ENCODE peak calls at places on chromosomes 5 and 9, in ten cellular contexts. F is small intestine; C is SJSA1; B is adrenal gland; N is ovary; S is Caco-2; L is CD8-positive, alpha-beta T cell; K is hepatocyte; Y is osteoblast; G is aorta. Z is an unnamed sample.

GRCh38 chr5:141476132-141476909 is 555 bp downstream of the PCDHGC3 start:
- DNase-seq in F (peak; percentile 49), C (peak; percentile 66), B (peak; percentile 68), N (peak; percentile 71), S (no peak), L (no peak), K (peak; percentile 62), Y (peak; percentile 92), G (peak; percentile 88), Z (no peak)

GRCh38 chr5:73418244-73418691 is 30.3 kb downstream of the FOXD1 start:
- DNase-seq in F (no peak), C (peak; percentile 87), B (peak; percentile 24), N (no peak), S (no peak), L (no peak), K (no peak), Y (no peak), G (peak; percentile 86), Z (no peak)

GRCh38 chr5:12272389-12272788 is 368.1 kb upstream of the CTNND2 start:
- DNase-seq in F (no peak), C (no peak), B (no peak), N (no peak), S (peak; percentile 36), L (no peak), K (peak; percentile 8), Y (no peak), G (no peak), Z (peak; percentile 17)

GRCh38 chr9:89026878-89027277 is 35.6 kb downstream of the S1PR3 start:
- DNase-seq in F (no peak), C (no peak), B (no peak), N (no peak), S (no peak), L (no peak), K (no peak), Y (no peak), G (no peak), Z (no peak)

GRCh38 chr5:109413463-109413862 is 3.7 kb upstream of the PJA2 start:
- DNase-seq in F (no peak), C (no peak), B (no peak), N (no peak), S (no peak), L (no peak), K (peak; percentile 16), Y (no peak), G (no peak), Z (no peak)

GRCh38 chr5:137888875-137889759 is at the start of gene PKD2L2:
- DNase-seq in F (peak; percentile 78), C (no peak), B (peak; percentile 89), N (peak; percentile 83), S (no peak), L (peak; percentile 74), K (peak; percentile 77), Y (peak; percentile 91), G (peak; percentile 92), Z (peak; percentile 76)

GRCh38 chr9:130707225-130707976 is 13.8 kb downstream of the EXOSC2 start:
- DNase-seq in F (peak; percentile 72), C (peak; percentile 57), B (peak; percentile 70), N (peak; percentile 78), S (peak; percentile 69), L (peak; percentile 64), K (peak; percentile 84), Y (peak; percentile 76), G (peak; percentile 83), Z (peak; percentile 39)

GRCh38 chr5:14168139-14168792 is 25.1 kb downstream of the TRIO start:
- DNase-seq in F (no peak), C (no peak), B (no peak), N (no peak), S (no peak), L (no peak), K (no peak), Y (no peak), G (no peak), Z (no peak)

GRCh38 chr5:54854883-54855581 is 130.4 kb downstream of the ESM1 start:
- DNase-seq in F (no peak), C (no peak), B (no peak), N (no peak), S (no peak), L (no peak), K (no peak), Y (no peak), G (no peak), Z (no peak)

GRCh38 chr5:67880358-67880810 is 335.2 kb upstream of the PIK3R1 start:
- DNase-seq in F (peak; percentile 90), C (no peak), B (no peak), N (no peak), S (peak; percentile 84), L (no peak), K (peak; percentile 63), Y (no peak), G (peak; percentile 55), Z (no peak)

GRCh38 chr5:150789943-150790611 is 11.5 kb downstream of the SMIM3 start:
- DNase-seq in F (peak; percentile 50), C (peak; percentile 90), B (peak; percentile 87), N (peak; percentile 60), S (no peak), L (peak; percentile 35), K (peak; percentile 81), Y (peak; percentile 85), G (no peak), Z (no peak)

GRCh38 chr9:112601646-112602045 is 115.0 kb downstream of the KIAA1958 start:
- DNase-seq in F (no peak), C (no peak), B (no peak), N (no peak), S (no peak), L (no peak), K (no peak), Y (peak; percentile 44), G (no peak), Z (no peak)

GRCh38 chr9:101093620-101094019 is 65.1 kb downstream of the PLPPR1 start:
- DNase-seq in F (no peak), C (no peak), B (peak; percentile 13), N (no peak), S (no peak), L (no peak), K (peak; percentile 7), Y (no peak), G (no peak), Z (no peak)

GRCh38 chr9:73230257-73230656 is 78.6 kb downstream of the ANXA1 start:
- DNase-seq in F (no peak), C (no peak), B (no peak), N (no peak), S (no peak), L (no peak), K (no peak), Y (no peak), G (no peak), Z (no peak)

GRCh38 chr9:93427655-93428379 is 23.7 kb upstream of the FAM120A start:
- DNase-seq in F (peak; percentile 29), C (no peak), B (no peak), N (no peak), S (no peak), L (no peak), K (no peak), Y (no peak), G (no peak), Z (no peak)

GRCh38 chr9:14451949-14452348 is 138.0 kb upstream of the NFIB start:
- DNase-seq in F (no peak), C (no peak), B (no peak), N (no peak), S (no peak), L (no peak), K (no peak), Y (no peak), G (no peak), Z (no peak)

GRCh38 chr5:59712836-59713487 is 180.6 kb downstream of the PDE4D start:
- DNase-seq in F (no peak), C (no peak), B (no peak), N (no peak), S (no peak), L (no peak), K (no peak), Y (peak; percentile 2), G (no peak), Z (no peak)

GRCh38 chr9:77764894-77765780 is 117.0 kb upstream of the GNA14 start:
- DNase-seq in F (peak; percentile 15), C (no peak), B (no peak), N (no peak), S (no peak), L (no peak), K (peak; percentile 50), Y (peak; percentile 58), G (no peak), Z (peak; percentile 11)

GRCh38 chr9:107243757-107244156 is 39.3 kb upstream of the RAD23B start:
- DNase-seq in F (peak; percentile 92), C (no peak), B (no peak), N (no peak), S (peak; percentile 89), L (no peak), K (peak; percentile 85), Y (no peak), G (no peak), Z (no peak)

GRCh38 chr5:170154297-170154696 is 48.6 kb downstream of the FOXI1 start:
- DNase-seq in F (no peak), C (no peak), B (no peak), N (no peak), S (no peak), L (no peak), K (no peak), Y (no peak), G (no peak), Z (no peak)
- H3K4me3 ChIP-seq in F (no peak overlapping the region), C (no peak overlapping the region), B (no peak overlapping the region), N (no peak overlapping the region), S (no peak overlapping the region), L (no peak overlapping the region), K (no peak overlapping the region), Y (no peak overlapping the region), G (no peak overlapping the region), Z (no peak overlapping the region)

GRCh38 chr5:173243215-173243614 is 8.2 kb upstream of the NKX2-5 start:
- DNase-seq in F (no peak), C (no peak), B (no peak), N (no peak), S (no peak), L (no peak), K (no peak), Y (peak; percentile 44), G (no peak), Z (no peak)
- H3K27me3 ChIP-seq in F (peaks cover 8% of the 10 kb centered on the region), C (peaks cover 70% of the 10 kb centered on the region), B (peaks cover 98% of the 10 kb centered on the region), N (no peaks in the 10 kb centered on the region), S (no peaks in the 10 kb centered on the region), L (peaks cover 39% of the 10 kb centered on the region), K (peaks cover 100% of the 10 kb centered on the region), Y (peaks cover 96% of the 10 kb centered on the region), G (peaks cover 2% of the 10 kb centered on the region), Z (peaks cover 99% of the 10 kb centered on the region)

GRCh38 chr9:37974506-37975173 is 70.7 kb upstream of the SLC25A51 start:
- DNase-seq in F (no peak), C (peak; percentile 64), B (peak; percentile 72), N (no peak), S (no peak), L (no peak), K (peak; percentile 62), Y (peak; percentile 80), G (peak; percentile 68), Z (no peak)
- H3K36me3 ChIP-seq in F (peaks cover 2% of the 10 kb centered on the region), C (peaks cover 24% of the 10 kb centered on the region), B (no peaks in the 10 kb centered on the region), N (no peaks in the 10 kb centered on the region), S (no peaks in the 10 kb centered on the region), L (no peaks in the 10 kb centered on the region), K (no peaks in the 10 kb centered on the region), Y (peaks cover 4% of the 10 kb centered on the region), G (no peaks in the 10 kb centered on the region), Z (no peaks in the 10 kb centered on the region)

DNA sequence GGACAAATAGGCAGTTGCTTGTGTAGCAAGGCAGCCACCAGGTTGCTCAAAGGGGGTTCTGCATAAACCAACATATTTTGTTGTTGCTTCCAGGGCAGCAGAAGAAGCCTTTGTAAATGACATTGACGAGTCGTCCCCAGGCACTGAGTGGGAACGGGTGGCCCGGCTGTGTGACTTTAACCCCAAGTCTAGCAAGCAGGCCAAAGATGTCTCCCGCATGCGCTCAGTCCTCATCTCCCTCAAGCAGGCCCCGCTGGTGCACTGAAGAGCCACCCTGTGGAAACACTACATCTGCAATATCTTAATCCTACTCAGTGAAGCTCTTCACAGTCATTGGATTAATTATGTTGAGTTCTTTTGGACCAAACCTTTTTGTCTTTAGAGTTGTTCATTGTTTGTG is 20.8 kb downstream of the CLTA start:
- DNase-seq in F (no peak), C (no peak), B (no peak), N (no peak), S (no peak), L (no peak), K (no peak), Y (no peak), G (no peak), Z (no peak)
- H3K4me3 ChIP-seq in F (no peak overlapping the region), C (no peak overlapping the region), B (no peak overlapping the region), N (no peak overlapping the region), S (no peak overlapping the region), L (no peak overlapping the region), K (no peak overlapping the region), Y (no peak overlapping the region), G (no peak overlapping the region), Z (no peak overlapping the region)